ENCODE peak calls at places on chromosomes 5 and 9, in five cellular contexts. One of them, this sample, is unnamed.

GRCh38 chr9:36337865-36338264 is 62.2 kb downstream of the RNF38 start:
- DNase-seq in H1: no peak
- DNase-seq in mesendoderm: no peak
- DNase-seq in neuronal stem cell: no peak
- DNase-seq in IMR-90: no peak
- DNase-seq in this sample: no peak

GRCh38 chr5:134463991-134464760 is 52.5 kb upstream of the CDKN2AIPNL start:
- DNase-seq in neuronal stem cell: no peak
- DNase-seq in mesendoderm: no peak
- DNase-seq in H1: no peak
- DNase-seq in IMR-90: peak; percentile 49
- DNase-seq in this sample: peak; percentile 35

GRCh38 chr9:79346350-79347020 is 225.3 kb upstream of the TLE4 start:
- DNase-seq in H1: no peak
- DNase-seq in neuronal stem cell: no peak
- DNase-seq in mesendoderm: no peak
- DNase-seq in IMR-90: peak; percentile 71
- DNase-seq in this sample: no peak

GRCh38 chr9:97529363-97530076 is 28.1 kb downstream of the TMOD1 start:
- DNase-seq in neuronal stem cell: no peak
- DNase-seq in mesendoderm: no peak
- DNase-seq in IMR-90: peak; percentile 43
- DNase-seq in H1: no peak
- DNase-seq in this sample: peak; percentile 47

GRCh38 chr9:124262596-124263045 is 4.9 kb downstream of the NEK6 start:
- DNase-seq in H1: no peak
- DNase-seq in IMR-90: peak; percentile 67
- DNase-seq in neuronal stem cell: peak; percentile 77
- DNase-seq in mesendoderm: peak; percentile 72
- DNase-seq in this sample: peak; percentile 43

GRCh38 chr5:171450423-171451246 is 31.2 kb downstream of the FGF18 start:
- DNase-seq in H1: peak; percentile 69
- DNase-seq in mesendoderm: peak; percentile 70
- DNase-seq in neuronal stem cell: peak; percentile 39
- DNase-seq in IMR-90: peak; percentile 73
- DNase-seq in this sample: peak; percentile 70

GRCh38 chr9:129440394-129441186 is 180.3 kb downstream of the C9orf50 start:
- DNase-seq in neuronal stem cell: no peak
- DNase-seq in H1: no peak
- DNase-seq in IMR-90: no peak
- DNase-seq in mesendoderm: no peak
- DNase-seq in this sample: no peak

GRCh38 chr5:98458004-98458403 is 315.5 kb upstream of the RGMB start:
- DNase-seq in neuronal stem cell: no peak
- DNase-seq in IMR-90: peak; percentile 95
- DNase-seq in H1: no peak
- DNase-seq in mesendoderm: peak; percentile 18
- DNase-seq in this sample: peak; percentile 27

GRCh38 chr5:106876298-106876622 is 794.5 kb downstream of the EFNA5 start:
- DNase-seq in IMR-90: no peak
- DNase-seq in mesendoderm: no peak
- DNase-seq in H1: no peak
- DNase-seq in neuronal stem cell: no peak
- DNase-seq in this sample: no peak

GRCh38 chr5:149497357-149497756 is 53.9 kb downstream of the CSNK1A1 start:
- DNase-seq in neuronal stem cell: no peak
- DNase-seq in IMR-90: peak; percentile 98
- DNase-seq in mesendoderm: peak; percentile 61
- DNase-seq in H1: no peak
- DNase-seq in this sample: peak; percentile 90

GRCh38 chr5:134029156-134029555 is 24.4 kb upstream of the VDAC1 start:
- DNase-seq in IMR-90: peak; percentile 94
- DNase-seq in H1: no peak
- DNase-seq in neuronal stem cell: no peak
- DNase-seq in mesendoderm: no peak
- DNase-seq in this sample: peak; percentile 84

GRCh38 chr5:83179966-83180365 is 102.6 kb downstream of the XRCC4 start:
- DNase-seq in H1: no peak
- DNase-seq in IMR-90: peak; percentile 83
- DNase-seq in neuronal stem cell: no peak
- DNase-seq in mesendoderm: no peak
- DNase-seq in this sample: peak; percentile 69

GRCh38 chr9:134010774-134011173 is 14.5 kb upstream of the BRD3OS start:
- DNase-seq in H1: no peak
- DNase-seq in mesendoderm: no peak
- DNase-seq in IMR-90: no peak
- DNase-seq in neuronal stem cell: no peak
- DNase-seq in this sample: no peak

GRCh38 chr5:115555084-115555633 is 10.6 kb upstream of the FEM1C start:
- DNase-seq in mesendoderm: no peak
- DNase-seq in IMR-90: no peak
- DNase-seq in neuronal stem cell: no peak
- DNase-seq in H1: no peak
- DNase-seq in this sample: no peak

GRCh38 chr5:11230890-11231289 is 469.9 kb upstream of the DAP start:
- DNase-seq in mesendoderm: no peak
- DNase-seq in neuronal stem cell: no peak
- DNase-seq in IMR-90: no peak
- DNase-seq in H1: no peak
- DNase-seq in this sample: no peak

GRCh38 chr5:139967353-139967752 is 75.7 kb downstream of the NRG2 start:
- DNase-seq in mesendoderm: no peak
- DNase-seq in IMR-90: no peak
- DNase-seq in neuronal stem cell: no peak
- DNase-seq in H1: no peak
- DNase-seq in this sample: no peak

GRCh38 chr5:127723571-127723970 is 20.4 kb downstream of the CCDC192 start:
- DNase-seq in neuronal stem cell: no peak
- DNase-seq in IMR-90: no peak
- DNase-seq in H1: no peak
- DNase-seq in mesendoderm: no peak
- DNase-seq in this sample: peak; percentile 14

GRCh38 chr9:108671794-108672193 is 184.0 kb downstream of the ACTL7B start:
- DNase-seq in IMR-90: peak; percentile 6
- DNase-seq in neuronal stem cell: no peak
- DNase-seq in mesendoderm: no peak
- DNase-seq in H1: no peak
- DNase-seq in this sample: no peak

GRCh38 chr5:140821375-140822280 is at the start of gene PCDHA5:
- DNase-seq in neuronal stem cell: no peak
- DNase-seq in mesendoderm: no peak
- DNase-seq in IMR-90: no peak
- DNase-seq in H1: no peak
- DNase-seq in this sample: no peak

GRCh38 chr5:175867587-175868347 is 3.6 kb upstream of the CPLX2 start:
- DNase-seq in H1: peak; percentile 65
- DNase-seq in IMR-90: no peak
- DNase-seq in mesendoderm: peak; percentile 74
- DNase-seq in neuronal stem cell: no peak
- DNase-seq in this sample: no peak

GRCh38 chr5:151315998-151316597 is 12.5 kb upstream of the SLC36A3 start:
- DNase-seq in H1: peak; percentile 85
- DNase-seq in mesendoderm: peak; percentile 62
- DNase-seq in IMR-90: peak; percentile 63
- DNase-seq in neuronal stem cell: peak; percentile 58
- DNase-seq in this sample: peak; percentile 61

GRCh38 chr9:9679433-9679832 is 933.4 kb downstream of the PTPRD start:
- DNase-seq in neuronal stem cell: no peak
- DNase-seq in mesendoderm: no peak
- DNase-seq in H1: no peak
- DNase-seq in IMR-90: no peak
- DNase-seq in this sample: no peak

GRCh38 chr9:77751341-77752091 is 103.4 kb upstream of the GNA14 start:
- DNase-seq in IMR-90: peak; percentile 81
- DNase-seq in neuronal stem cell: peak; percentile 30
- DNase-seq in H1: no peak
- DNase-seq in mesendoderm: peak; percentile 81
- DNase-seq in this sample: peak; percentile 74

GRCh38 chr9:87392091-87392490 is 105.6 kb upstream of the DAPK1 start:
- DNase-seq in mesendoderm: no peak
- DNase-seq in neuronal stem cell: no peak
- DNase-seq in IMR-90: no peak
- DNase-seq in H1: no peak
- DNase-seq in this sample: no peak

GRCh38 chr5:50836356-50836755 is 169.9 kb downstream of the PARP8 start:
- DNase-seq in mesendoderm: peak; percentile 19
- DNase-seq in neuronal stem cell: no peak
- DNase-seq in IMR-90: no peak
- DNase-seq in H1: no peak
- DNase-seq in this sample: no peak

GRCh38 chr5:123670981-123671557 is 159.1 kb downstream of the CSNK1G3 start:
- DNase-seq in neuronal stem cell: peak; percentile 51
- DNase-seq in mesendoderm: peak; percentile 55
- DNase-seq in IMR-90: peak; percentile 30
- DNase-seq in H1: peak; percentile 70
- DNase-seq in this sample: peak; percentile 60

GRCh38 chr9:136720251-136720886 is 8.0 kb downstream of the DIPK1B start:
- DNase-seq in H1: no peak
- DNase-seq in neuronal stem cell: peak; percentile 71
- DNase-seq in mesendoderm: no peak
- DNase-seq in IMR-90: no peak
- DNase-seq in this sample: no peak

GRCh38 chr5:61228691-61229280 is 66.5 kb upstream of the SMIM15 start:
- DNase-seq in neuronal stem cell: no peak
- DNase-seq in mesendoderm: no peak
- DNase-seq in H1: no peak
- DNase-seq in IMR-90: peak; percentile 52
- DNase-seq in this sample: peak; percentile 12

GRCh38 chr9:98419260-98419603 is 163.8 kb upstream of the TBC1D2 start:
- DNase-seq in mesendoderm: peak; percentile 40
- DNase-seq in neuronal stem cell: no peak
- DNase-seq in IMR-90: no peak
- DNase-seq in H1: no peak
- DNase-seq in this sample: no peak

GRCh38 chr5:92907914-92908606 is 673.0 kb downstream of the NR2F1-AS1 start:
- DNase-seq in H1: no peak
- DNase-seq in mesendoderm: no peak
- DNase-seq in IMR-90: peak; percentile 75
- DNase-seq in neuronal stem cell: no peak
- DNase-seq in this sample: peak; percentile 79

GRCh38 chr9:100341889-100342288 is 10.9 kb downstream of the TEX10 start:
- DNase-seq in H1: no peak
- DNase-seq in IMR-90: no peak
- DNase-seq in mesendoderm: peak; percentile 70
- DNase-seq in neuronal stem cell: no peak
- DNase-seq in this sample: no peak
- H3K4ac ChIP-seq in H1: no peak overlapping the region
- H3K4ac ChIP-seq in IMR-90: no peak overlapping the region
- H3K4ac ChIP-seq in mesendoderm: no peak overlapping the region
- H3K4ac ChIP-seq in neuronal stem cell: no peak overlapping the region
- H3K4ac ChIP-seq in this sample: no peak overlapping the region

DNA sequence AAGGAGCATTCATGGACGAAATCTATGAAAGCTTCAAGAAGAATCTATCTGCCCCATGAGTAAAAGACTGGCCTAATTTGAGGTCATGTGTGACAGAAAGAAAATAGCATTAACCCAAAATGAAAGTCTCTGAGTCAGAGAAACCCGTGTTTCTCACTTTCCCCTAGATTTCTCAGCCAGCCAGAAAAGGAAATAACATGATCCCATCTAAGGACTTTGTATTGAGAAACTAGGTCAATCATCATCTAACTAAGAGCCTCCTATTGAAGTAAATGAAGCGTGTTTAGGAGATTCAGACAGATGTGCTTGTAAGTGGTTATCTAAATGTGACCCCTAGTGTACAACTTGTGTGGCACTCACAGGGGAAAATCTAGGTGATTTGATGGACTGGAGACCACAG is 77.3 kb upstream of the ZNF366 start:
- DNase-seq in IMR-90: no peak
- DNase-seq in mesendoderm: no peak
- DNase-seq in neuronal stem cell: no peak
- DNase-seq in H1: no peak
- DNase-seq in this sample: no peak
- H2BK120ac ChIP-seq in IMR-90: no peak overlapping the region
- H2BK120ac ChIP-seq in mesendoderm: peak overlapping the region; percentile 61
- H2BK120ac ChIP-seq in neuronal stem cell: no peak overlapping the region
- H2BK120ac ChIP-seq in H1: no peak overlapping the region
- H2BK120ac ChIP-seq in this sample: no peak overlapping the region

DNA sequence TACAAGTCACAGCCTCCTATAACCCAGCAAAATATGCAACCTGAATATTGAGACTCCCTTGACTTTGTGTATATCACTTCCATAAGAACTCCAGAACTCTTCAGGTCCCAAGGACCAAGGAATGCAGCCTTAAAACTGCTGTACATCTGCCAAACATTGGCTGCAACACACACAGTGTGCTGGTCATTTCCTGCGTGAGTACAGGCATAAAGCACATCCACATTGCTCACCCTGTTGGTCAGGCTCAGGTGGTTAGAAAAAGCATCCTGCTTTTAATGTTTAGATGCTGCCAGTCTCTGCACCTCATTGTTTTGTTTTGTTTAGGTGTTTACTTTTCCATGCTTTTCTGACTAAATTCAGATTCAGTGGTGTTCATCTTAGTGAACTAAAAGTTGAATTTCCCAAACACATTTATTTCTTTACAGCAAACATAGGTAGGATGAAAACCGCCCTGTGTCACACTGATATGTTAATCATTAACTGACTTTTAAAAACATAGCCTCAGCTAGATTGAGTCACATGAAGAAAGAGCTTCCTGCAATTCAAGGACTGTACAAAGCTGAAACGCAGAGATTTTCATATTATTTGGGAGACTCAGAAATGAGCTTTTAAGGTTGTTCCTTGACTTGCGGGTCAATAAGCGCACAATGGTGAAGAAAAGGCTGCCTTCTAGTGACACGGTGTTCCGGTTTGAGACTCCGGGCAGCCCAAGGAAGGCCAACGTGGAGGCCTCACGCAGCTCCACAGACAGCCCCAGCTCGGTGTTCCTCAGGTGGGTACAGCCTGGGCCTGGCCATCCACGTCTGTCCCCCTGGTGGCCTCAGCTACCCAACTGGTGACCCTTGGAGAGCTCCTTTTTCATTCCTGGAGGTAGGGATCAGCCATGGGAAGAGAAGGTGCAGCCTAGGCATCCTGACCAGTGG is 52.2 kb upstream of the GRAMD2B start:
- DNase-seq in H1: no peak
- DNase-seq in neuronal stem cell: no peak
- DNase-seq in IMR-90: peak; percentile 78
- DNase-seq in mesendoderm: no peak
- DNase-seq in this sample: no peak
- H3K9ac ChIP-seq in H1: no peak overlapping the region
- H3K9ac ChIP-seq in neuronal stem cell: no peak overlapping the region
- H3K9ac ChIP-seq in IMR-90: no peak overlapping the region
- H3K9ac ChIP-seq in mesendoderm: no peak overlapping the region
- H3K9ac ChIP-seq in this sample: no peak overlapping the region

GRCh38 chr5:96736937-96737336 is 70.8 kb downstream of the ERAP1 start:
- DNase-seq in H1: no peak
- DNase-seq in mesendoderm: peak; percentile 31
- DNase-seq in IMR-90: no peak
- DNase-seq in neuronal stem cell: no peak
- DNase-seq in this sample: no peak
- H3K4ac ChIP-seq in H1: no peak overlapping the region
- H3K4ac ChIP-seq in mesendoderm: no peak overlapping the region
- H3K4ac ChIP-seq in IMR-90: no peak overlapping the region
- H3K4ac ChIP-seq in neuronal stem cell: no peak overlapping the region
- H3K4ac ChIP-seq in this sample: no peak overlapping the region

This sample was measured in mesenchymal stem cell.